ENCODE peak calls at places on chromosome 3, in six cellular contexts. One of them, this sample, is unnamed.
A peak's percentile ranks its signal among the peaks of the same experiment; 100 is the strongest.

GRCh38 chr3:165518346-165518745 is 318.9 kb downstream of the BCHE start:
- DNase-seq in CD8-positive, alpha-beta memory T cell: no peak
- DNase-seq in MCF 10A: peak; percentile 37
- DNase-seq in cardiac muscle cell: no peak
- DNase-seq in AG10803: no peak
- DNase-seq in iPS-NIHi11: no peak
- DNase-seq in this sample: no peak

GRCh38 chr3:177525987-177526712 is 328.9 kb upstream of the TBL1XR1 start:
- DNase-seq in MCF 10A: no peak
- DNase-seq in AG10803: peak; percentile 88
- DNase-seq in CD8-positive, alpha-beta memory T cell: no peak
- DNase-seq in iPS-NIHi11: no peak
- DNase-seq in cardiac muscle cell: peak; percentile 87
- DNase-seq in this sample: no peak

GRCh38 chr3:18740631-18741583 is 315.8 kb upstream of the SATB1 start:
- DNase-seq in CD8-positive, alpha-beta memory T cell: peak; percentile 79
- DNase-seq in AG10803: no peak
- DNase-seq in cardiac muscle cell: no peak
- DNase-seq in MCF 10A: no peak
- DNase-seq in iPS-NIHi11: no peak
- DNase-seq in this sample: peak; percentile 43

GRCh38 chr3:59237121-59237520 is 187.3 kb upstream of the CFAP20DC start:
- DNase-seq in AG10803: peak; percentile 55
- DNase-seq in CD8-positive, alpha-beta memory T cell: no peak
- DNase-seq in cardiac muscle cell: no peak
- DNase-seq in iPS-NIHi11: no peak
- DNase-seq in MCF 10A: no peak
- DNase-seq in this sample: no peak

GRCh38 chr3:183222631-183223030 is 30.4 kb upstream of the B3GNT5 start:
- DNase-seq in cardiac muscle cell: no peak
- DNase-seq in MCF 10A: no peak
- DNase-seq in iPS-NIHi11: no peak
- DNase-seq in AG10803: no peak
- DNase-seq in CD8-positive, alpha-beta memory T cell: no peak
- DNase-seq in this sample: no peak

GRCh38 chr3:66486187-66486586 is 14.6 kb downstream of the LRIG1 start:
- DNase-seq in CD8-positive, alpha-beta memory T cell: no peak
- DNase-seq in AG10803: peak; percentile 69
- DNase-seq in MCF 10A: no peak
- DNase-seq in cardiac muscle cell: no peak
- DNase-seq in iPS-NIHi11: no peak
- DNase-seq in this sample: no peak

GRCh38 chr3:102715030-102715697 is 280.3 kb downstream of the ZPLD1 start:
- DNase-seq in cardiac muscle cell: no peak
- DNase-seq in MCF 10A: peak; percentile 60
- DNase-seq in iPS-NIHi11: no peak
- DNase-seq in AG10803: no peak
- DNase-seq in CD8-positive, alpha-beta memory T cell: no peak
- DNase-seq in this sample: no peak

GRCh38 chr3:196332168-196332567 is 6.0 kb downstream of the TM4SF19 start:
- DNase-seq in iPS-NIHi11: no peak
- DNase-seq in CD8-positive, alpha-beta memory T cell: no peak
- DNase-seq in cardiac muscle cell: no peak
- DNase-seq in AG10803: no peak
- DNase-seq in MCF 10A: no peak
- DNase-seq in this sample: no peak

This sample was measured in effector memory CD8-positive, alpha-beta T cell.